ENCODE peak calls at places on chromosomes 2 and 18, in four cellular contexts. D is GM12878, E is GM23248, M is lower lobe of right lung. K is an unnamed sample.

GRCh38 chr18:57856707-57857280 is 53.7 kb upstream of the ATP8B1 start:
- DNase-seq in D (no peak), E (no peak), M (no peak), K (no peak)

GRCh38 chr2:62343636-62344349 is 147.9 kb downstream of the B3GNT2 start:
- DNase-seq in D (no peak), E (no peak), M (no peak), K (no peak)

GRCh38 chr2:161988589-161988988 is 85.4 kb downstream of the DPP4 start:
- DNase-seq in D (no peak), E (peak; percentile 20), M (no peak), K (no peak)

GRCh38 chr18:49725809-49726514 is 87.4 kb downstream of the ACAA2 start:
- DNase-seq in D (no peak), E (peak; percentile 95), M (no peak), K (no peak)

GRCh38 chr18:8943900-8944870 is 158.3 kb upstream of the NDUFV2 start:
- DNase-seq in D (no peak), E (peak; percentile 81), M (no peak), K (no peak)

GRCh38 chr18:9435041-9435440 is 40.3 kb upstream of the RALBP1 start:
- DNase-seq in D (no peak), E (no peak), M (no peak), K (no peak)

GRCh38 chr2:148533685-148534084 is 110.9 kb upstream of the EPC2 start:
- DNase-seq in D (no peak), E (no peak), M (no peak), K (no peak)

GRCh38 chr2:21251216-21251971 is 127.6 kb downstream of the TDRD15 start:
- DNase-seq in D (no peak), E (no peak), M (no peak), K (no peak)

GRCh38 chr2:55159752-55160151 is 72.3 kb downstream of the CLHC1 start:
- DNase-seq in D (no peak), E (no peak), M (no peak), K (no peak)

DNA sequence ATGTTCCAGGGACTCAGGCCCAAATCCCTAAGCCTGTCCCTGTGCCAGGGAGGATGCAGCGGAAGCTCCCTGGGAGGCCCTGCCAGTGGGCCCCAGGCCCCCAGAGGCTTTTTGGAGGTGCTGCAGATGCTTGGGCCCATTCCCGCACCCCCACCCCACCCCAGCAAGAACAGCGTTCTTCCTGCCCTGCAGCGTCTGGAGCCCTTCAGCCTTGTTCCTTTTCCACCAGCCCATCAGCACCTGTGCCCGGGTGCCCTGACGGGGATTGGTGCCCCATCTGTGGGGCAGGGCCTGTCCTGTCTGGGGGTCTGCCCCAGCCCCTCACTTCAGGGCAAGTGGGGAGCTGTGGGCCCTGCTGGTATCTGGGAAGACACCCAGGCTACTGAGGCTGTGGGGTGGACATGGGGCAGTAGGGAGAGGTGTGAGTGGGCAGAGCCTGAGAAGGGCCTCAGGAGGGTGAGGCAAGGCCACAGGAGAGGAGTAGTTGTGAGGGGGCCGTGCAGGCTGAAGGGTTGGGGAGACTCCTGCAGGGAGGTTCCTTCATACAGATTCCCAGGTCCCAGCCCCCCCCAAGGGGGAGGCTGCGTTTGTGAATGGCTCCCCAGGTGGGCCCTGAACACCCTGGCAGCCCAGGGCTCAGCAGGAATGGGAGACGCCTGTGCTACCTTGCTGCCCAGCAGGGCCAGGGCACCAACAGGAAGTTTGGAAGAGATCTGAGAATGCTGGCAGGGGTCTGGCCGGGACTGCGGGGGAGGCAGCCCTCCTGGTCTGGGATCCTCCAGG is 2.4 kb downstream of the RNPEPL1 start:
- DNase-seq in D (no peak), E (no peak), M (peak; percentile 40), K (no peak)
- H3K4me3 ChIP-seq in D (no peak overlapping the region), E (no peak overlapping the region), M (no peak overlapping the region), K (no peak overlapping the region)

GRCh38 chr2:9234680-9235387 is 28.2 kb downstream of the ASAP2 start:
- DNase-seq in D (no peak), E (peak; percentile 86), M (no peak), K (no peak)

GRCh38 chr2:9231291-9232165 is 24.9 kb downstream of the ASAP2 start:
- DNase-seq in D (no peak), E (no peak), M (peak; percentile 60), K (no peak)

GRCh38 chr2:9232166-9232479 is 25.5 kb downstream of the ASAP2 start:
- DNase-seq in D (no peak), E (no peak), M (no peak), K (no peak)

GRCh38 chr2:9230881-9231280 is 24.3 kb downstream of the ASAP2 start:
- DNase-seq in D (no peak), E (peak; percentile 38), M (no peak), K (no peak)

DNA sequence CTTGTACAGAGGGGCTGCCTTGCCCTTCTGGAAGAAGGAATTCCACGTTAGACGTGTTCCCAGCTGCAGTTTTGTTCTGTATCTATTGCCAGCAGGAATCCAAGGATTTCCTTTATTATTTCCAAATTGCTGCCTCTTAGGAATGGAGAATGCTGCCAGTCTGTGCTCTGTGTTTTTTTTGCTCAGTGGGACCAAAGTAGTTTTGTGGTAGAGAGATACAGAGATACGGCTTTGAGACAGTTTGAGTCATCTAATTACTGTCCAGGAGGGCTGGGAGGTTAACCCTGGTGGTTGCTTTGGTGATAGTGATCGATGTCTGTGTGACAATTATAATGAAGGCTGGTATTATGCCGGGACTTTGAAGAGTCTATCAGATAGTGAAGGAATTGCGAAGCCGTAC is 26.3 kb downstream of the ASAP2 start:
- DNase-seq in D (no peak), E (no peak), M (no peak), K (no peak)
- H3K4me3 ChIP-seq in D (no peak overlapping the region), E (no peak overlapping the region), M (no peak overlapping the region), K (no peak overlapping the region)

GRCh38 chr2:191845248-191845715 is 1.6 kb downstream of the CAVIN2 start:
- DNase-seq in D (no peak), E (no peak), M (peak; percentile 53), K (no peak)

GRCh38 chr2:191846787-191847620 is at the start of gene CAVIN2:
- DNase-seq in D (peak; percentile 5), E (peak; percentile 76), M (peak; percentile 67), K (peak; percentile 20)

GRCh38 chr2:191847764-191848163 is 876 bp upstream of the CAVIN2 start:
- DNase-seq in D (no peak), E (no peak), M (no peak), K (no peak)

GRCh38 chr2:191844706-191845105 is 2.2 kb downstream of the CAVIN2 start:
- DNase-seq in D (no peak), E (peak; percentile 26), M (no peak), K (no peak)

DNA sequence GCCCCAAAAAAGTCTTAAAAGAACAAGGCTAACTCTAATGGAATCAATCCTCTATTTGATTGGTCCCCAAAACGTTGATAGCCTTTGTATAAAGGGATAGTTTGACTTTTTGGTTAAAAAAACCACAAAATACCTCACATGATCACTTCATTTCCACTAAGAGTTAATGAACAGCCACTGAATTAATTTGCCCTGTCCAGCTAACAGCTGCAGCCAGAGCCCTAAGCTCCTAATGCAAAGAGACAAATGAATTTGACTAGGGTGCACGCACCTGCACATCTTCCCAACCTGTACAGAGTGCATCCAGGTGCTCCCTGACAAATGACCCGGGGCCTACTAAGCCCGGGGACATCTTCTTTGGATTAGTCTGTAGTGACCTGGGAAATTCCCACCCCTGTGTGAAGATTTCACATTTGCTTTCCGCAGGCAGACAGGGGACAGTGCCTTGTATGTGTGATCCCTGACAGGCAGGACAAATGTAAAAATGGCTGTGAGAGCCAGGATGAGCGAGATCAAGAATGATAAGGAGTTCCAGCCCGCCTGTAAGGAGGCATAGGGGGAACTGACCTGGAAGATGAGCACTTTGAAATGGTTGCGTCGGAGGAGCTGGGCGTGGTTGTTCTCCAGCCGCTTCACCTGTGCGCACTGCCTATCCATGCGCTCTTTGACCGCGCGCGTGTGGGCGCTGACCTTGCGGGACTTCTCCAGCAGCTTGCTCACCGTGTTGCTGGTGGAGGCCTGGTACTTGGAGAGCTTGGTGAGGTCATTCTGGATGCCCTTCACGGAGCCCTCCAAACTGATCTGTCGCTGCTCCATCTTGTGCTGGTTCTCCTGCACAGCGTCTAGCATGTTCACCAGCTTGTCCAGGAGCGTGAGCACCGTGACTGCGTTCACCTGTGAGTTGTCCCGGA is 757 bp downstream of the CAVIN2 start:
- DNase-seq in D (no peak), E (no peak), M (peak; percentile 67), K (peak; percentile 8)
- H3K4me3 ChIP-seq in D (no peak overlapping the region), E (peak overlapping the region; percentile 35), M (peak overlapping the region; percentile 72), K (no peak overlapping the region)

GRCh38 chr2:216829533-216829932 is 30.3 kb downstream of the TNP1 start:
- DNase-seq in D (no peak), E (peak; percentile 74), M (peak; percentile 53), K (no peak)
- H3K4me3 ChIP-seq in D (no peak overlapping the region), E (no peak overlapping the region), M (no peak overlapping the region), K (no peak overlapping the region)

DNA sequence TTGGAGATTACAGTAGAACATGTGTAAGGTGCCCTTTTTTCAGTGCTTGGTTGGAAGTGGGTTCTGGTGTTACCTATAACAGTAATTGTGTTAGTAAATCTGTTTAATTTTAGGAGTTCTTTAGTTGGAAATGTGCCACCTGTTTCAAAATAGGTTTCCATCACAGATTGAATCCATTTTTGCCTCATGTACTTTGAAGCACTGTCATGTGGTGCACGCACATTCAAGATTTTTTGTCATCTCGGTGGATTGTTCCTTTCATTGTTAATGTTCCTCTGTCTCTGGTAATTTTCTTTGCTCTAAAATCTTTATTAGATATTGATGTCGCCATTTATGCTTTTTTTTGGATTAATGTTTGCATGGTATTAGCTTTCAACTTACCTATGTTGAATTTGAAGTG is 1.3 kb downstream of the ATP9B start:
- DNase-seq in D (no peak), E (peak; percentile 5), M (no peak), K (no peak)
- H3K4me3 ChIP-seq in D (peak overlapping the region; percentile 80), E (peak overlapping the region; percentile 80), M (peak overlapping the region; percentile 98), K (peak overlapping the region; percentile 91)

DNA sequence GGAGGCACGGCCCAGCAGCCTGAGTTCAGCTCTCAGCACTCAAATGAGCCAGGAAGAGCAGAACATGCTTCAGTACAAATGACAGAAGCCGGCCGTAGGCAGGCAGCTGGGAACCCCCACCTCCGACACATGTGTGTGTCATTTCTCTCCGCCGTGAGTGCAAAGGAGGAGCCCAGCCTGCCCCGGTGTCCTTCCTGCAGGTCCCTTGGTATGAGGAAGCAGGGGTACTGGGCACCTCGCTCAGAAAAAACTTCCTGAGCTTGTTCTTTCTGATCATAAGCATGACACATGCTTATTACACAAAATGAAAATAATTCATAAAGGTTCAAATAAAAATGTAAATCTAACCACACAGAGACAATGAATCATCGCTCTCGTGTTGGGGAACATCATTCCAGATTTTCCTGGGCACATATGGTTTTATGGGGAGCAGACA is 35.3 kb downstream of the KCNF1 start:
- DNase-seq in D (no peak), E (peak; percentile 64), M (no peak), K (no peak)
- H3K4me3 ChIP-seq in D (no peak overlapping the region), E (no peak overlapping the region), M (no peak overlapping the region), K (no peak overlapping the region)

GRCh38 chr2:17879137-17879912 is 858 bp downstream of the KCNS3 start:
- DNase-seq in D (no peak), E (peak; percentile 85), M (peak; percentile 76), K (peak; percentile 20)
- H3K4me3 ChIP-seq in D (peak overlapping the region; percentile 32), E (peak overlapping the region; percentile 78), M (peak overlapping the region; percentile 83), K (no peak overlapping the region)

DNA sequence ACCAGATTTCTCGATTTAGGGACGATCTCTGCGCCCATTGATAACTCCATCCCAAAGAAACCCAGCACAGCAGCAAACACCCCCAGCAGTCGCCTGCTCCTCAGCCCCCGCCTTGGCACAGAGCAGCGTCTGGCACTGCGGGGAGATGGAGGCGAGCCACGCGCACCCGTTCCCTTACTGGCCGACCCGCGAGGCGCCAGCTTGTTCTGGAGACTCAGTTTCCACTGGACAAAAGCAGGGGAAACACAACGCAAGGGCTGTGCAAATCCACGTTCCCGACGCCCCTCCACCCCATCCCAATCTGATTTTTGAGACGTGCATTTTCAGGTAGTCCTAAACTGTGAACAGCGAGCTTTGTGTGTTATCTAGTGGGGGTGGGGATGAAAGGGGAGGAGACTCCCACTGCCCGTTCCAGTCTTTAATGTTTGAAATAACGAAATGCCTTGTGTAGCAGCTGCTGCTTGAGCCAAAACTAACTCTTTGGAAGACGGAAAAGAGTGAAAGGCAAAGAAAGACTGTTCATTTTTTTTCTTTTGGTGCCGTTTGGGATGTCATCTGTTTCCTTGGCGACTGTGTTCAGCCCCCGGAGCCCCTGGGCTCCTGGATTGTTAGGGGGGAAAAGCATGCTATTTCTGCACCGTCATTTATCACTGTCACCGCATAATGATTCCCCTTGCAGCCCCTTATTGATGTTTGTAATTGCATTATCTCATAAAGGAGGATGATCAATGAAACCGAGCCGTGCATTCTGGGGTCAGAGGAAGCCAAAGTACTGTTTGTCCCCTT is 143.3 kb downstream of the MEIS1 start:
- DNase-seq in D (no peak), E (no peak), M (no peak), K (no peak)
- H3K4me3 ChIP-seq in D (no peak overlapping the region), E (no peak overlapping the region), M (peak overlapping the region; percentile 56), K (no peak overlapping the region)

K was measured in GM06990.